ENCODE peak calls at places on chromosomes 4 and X, in six cellular contexts. One of them, this sample, is unnamed.

GRCh38 chr4:147060171-147060931 is 114.7 kb upstream of the TTC29 start:
- DNase-seq in esophagus muscularis mucosa: no peak
- DNase-seq in adrenal gland: no peak
- DNase-seq in hepatocyte: no peak
- DNase-seq in cardiac fibroblast: peak; percentile 59
- DNase-seq in GM06990: no peak
- DNase-seq in this sample: peak; percentile 53

GRCh38 chrX:29797156-29797555 is 418.2 kb upstream of the MAGEB2 start:
- DNase-seq in esophagus muscularis mucosa: no peak
- DNase-seq in adrenal gland: no peak
- DNase-seq in hepatocyte: no peak
- DNase-seq in cardiac fibroblast: no peak
- DNase-seq in GM06990: no peak
- DNase-seq in this sample: no peak

GRCh38 chrX:113300580-113300979 is 459.9 kb upstream of the AMOT start:
- DNase-seq in esophagus muscularis mucosa: no peak
- DNase-seq in adrenal gland: no peak
- DNase-seq in hepatocyte: no peak
- DNase-seq in cardiac fibroblast: no peak
- DNase-seq in GM06990: no peak
- DNase-seq in this sample: no peak

GRCh38 chr4:1002131-1002630 is 9.0 kb upstream of the SLC26A1 start:
- DNase-seq in esophagus muscularis mucosa: no peak
- DNase-seq in adrenal gland: no peak
- DNase-seq in hepatocyte: peak; percentile 82
- DNase-seq in cardiac fibroblast: no peak
- DNase-seq in GM06990: no peak
- DNase-seq in this sample: peak; percentile 34

GRCh38 chr4:1218892-1219552 is 29.9 kb downstream of the CTBP1 start:
- DNase-seq in esophagus muscularis mucosa: no peak
- DNase-seq in adrenal gland: no peak
- DNase-seq in hepatocyte: no peak
- DNase-seq in cardiac fibroblast: no peak
- DNase-seq in GM06990: peak; percentile 83
- DNase-seq in this sample: no peak

GRCh38 chr4:42348692-42349091 is 48.6 kb upstream of the SHISA3 start:
- DNase-seq in esophagus muscularis mucosa: no peak
- DNase-seq in adrenal gland: no peak
- DNase-seq in hepatocyte: no peak
- DNase-seq in cardiac fibroblast: no peak
- DNase-seq in GM06990: no peak
- DNase-seq in this sample: no peak

GRCh38 chr4:14906805-14907204 is 95.5 kb upstream of the CPEB2 start:
- DNase-seq in esophagus muscularis mucosa: no peak
- DNase-seq in adrenal gland: no peak
- DNase-seq in hepatocyte: no peak
- DNase-seq in cardiac fibroblast: no peak
- DNase-seq in GM06990: no peak
- DNase-seq in this sample: no peak

GRCh38 chr4:125084608-125085007 is 230.1 kb upstream of the FAT4 start:
- DNase-seq in esophagus muscularis mucosa: no peak
- DNase-seq in adrenal gland: no peak
- DNase-seq in hepatocyte: no peak
- DNase-seq in cardiac fibroblast: no peak
- DNase-seq in GM06990: no peak
- DNase-seq in this sample: no peak

GRCh38 chrX:18961686-18962085 is 22.2 kb downstream of the PHKA2 start:
- DNase-seq in esophagus muscularis mucosa: no peak
- DNase-seq in adrenal gland: no peak
- DNase-seq in hepatocyte: no peak
- DNase-seq in cardiac fibroblast: peak; percentile 60
- DNase-seq in GM06990: no peak
- DNase-seq in this sample: peak; percentile 67

GRCh38 chr4:24971192-24971591 is 58.4 kb upstream of the CCDC149 start:
- DNase-seq in esophagus muscularis mucosa: no peak
- DNase-seq in adrenal gland: no peak
- DNase-seq in hepatocyte: no peak
- DNase-seq in cardiac fibroblast: no peak
- DNase-seq in GM06990: no peak
- DNase-seq in this sample: no peak

GRCh38 chr4:110091426-110091825 is 107.0 kb downstream of the ELOVL6 start:
- DNase-seq in esophagus muscularis mucosa: no peak
- DNase-seq in adrenal gland: no peak
- DNase-seq in hepatocyte: no peak
- DNase-seq in cardiac fibroblast: peak; percentile 91
- DNase-seq in GM06990: no peak
- DNase-seq in this sample: peak; percentile 85

GRCh38 chr4:150668824-150669223 is 86.9 kb downstream of the MAB21L2 start:
- DNase-seq in esophagus muscularis mucosa: no peak
- DNase-seq in adrenal gland: no peak
- DNase-seq in hepatocyte: no peak
- DNase-seq in cardiac fibroblast: no peak
- DNase-seq in GM06990: no peak
- DNase-seq in this sample: peak; percentile 4
- TF ChIP-seq CTCF in esophagus muscularis mucosa: no peak
- TF ChIP-seq CTCF in adrenal gland: no peak
- TF ChIP-seq CTCF in hepatocyte: no peak
- TF ChIP-seq CTCF in cardiac fibroblast: peak; percentile 1
- TF ChIP-seq CTCF in GM06990: no peak
- TF ChIP-seq CTCF in this sample: no peak

GRCh38 chr4:156733582-156733981 is 238.0 kb downstream of the PDGFC start:
- DNase-seq in esophagus muscularis mucosa: no peak
- DNase-seq in adrenal gland: no peak
- DNase-seq in hepatocyte: no peak
- DNase-seq in cardiac fibroblast: no peak
- DNase-seq in GM06990: no peak
- DNase-seq in this sample: no peak
- H3K4me3 ChIP-seq in esophagus muscularis mucosa: no peak overlapping the region
- H3K4me3 ChIP-seq in adrenal gland: no peak overlapping the region
- H3K4me3 ChIP-seq in hepatocyte: no peak overlapping the region
- H3K4me3 ChIP-seq in cardiac fibroblast: no peak overlapping the region
- H3K4me3 ChIP-seq in GM06990: no peak overlapping the region
- H3K4me3 ChIP-seq in this sample: no peak overlapping the region

GRCh38 chr4:180913750-180914149 is 1329.5 kb upstream of the TENM3 start:
- DNase-seq in esophagus muscularis mucosa: no peak
- DNase-seq in adrenal gland: no peak
- DNase-seq in hepatocyte: no peak
- DNase-seq in cardiac fibroblast: no peak
- DNase-seq in GM06990: no peak
- DNase-seq in this sample: peak; percentile 0

DNA sequence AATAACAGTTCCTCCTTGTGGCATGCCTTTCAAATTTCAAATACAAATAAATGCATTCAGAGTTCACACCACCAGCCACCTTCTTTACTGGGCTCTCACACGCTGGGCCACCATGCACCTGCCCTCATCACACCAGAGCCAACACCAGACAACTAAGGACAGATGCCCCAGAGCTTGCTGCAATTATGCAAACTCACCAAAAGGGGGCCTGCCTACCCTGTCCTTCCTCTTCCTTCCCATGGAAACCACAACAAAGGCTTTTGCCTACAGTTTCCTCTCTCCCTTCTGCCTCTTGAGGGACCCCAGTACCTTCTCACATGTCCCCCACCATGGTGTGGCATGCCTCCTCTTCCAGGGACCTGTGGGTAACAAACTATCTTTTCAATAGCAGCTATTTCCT is 1333.9 kb upstream of the TENM3 start:
- DNase-seq in esophagus muscularis mucosa: no peak
- DNase-seq in adrenal gland: no peak
- DNase-seq in hepatocyte: peak; percentile 7
- DNase-seq in cardiac fibroblast: no peak
- DNase-seq in GM06990: no peak
- DNase-seq in this sample: peak; percentile 4
- TF ChIP-seq CTCF in esophagus muscularis mucosa: no peak
- TF ChIP-seq CTCF in adrenal gland: no peak
- TF ChIP-seq CTCF in hepatocyte: peak; percentile 15
- TF ChIP-seq CTCF in cardiac fibroblast: no peak
- TF ChIP-seq CTCF in GM06990: no peak
- TF ChIP-seq CTCF in this sample: peak; percentile 18

DNA sequence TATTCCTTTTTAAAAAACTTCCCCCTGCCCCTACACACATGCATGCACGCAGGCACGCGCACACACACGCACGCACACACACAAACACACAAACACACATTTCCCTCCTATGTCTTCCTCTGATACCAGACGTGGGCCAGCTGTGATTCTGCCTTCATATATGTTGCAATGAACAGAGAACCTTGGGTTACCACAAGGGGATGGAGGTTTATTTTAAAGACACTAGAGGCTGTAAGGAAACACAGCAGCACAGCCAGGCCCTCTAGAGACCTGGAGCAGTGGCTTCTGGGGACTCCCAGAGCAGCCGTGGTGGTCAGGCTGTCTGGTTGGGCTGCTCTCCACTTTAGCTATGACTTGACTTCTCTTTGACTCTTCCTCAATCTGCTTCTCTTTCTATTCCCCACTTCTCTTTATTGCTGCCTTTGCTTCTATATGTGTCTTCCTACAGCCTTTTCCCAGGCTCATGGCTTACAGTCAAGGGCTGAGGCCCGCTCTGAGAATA is 3.2 kb upstream of the TLR10 start:
- DNase-seq in esophagus muscularis mucosa: no peak
- DNase-seq in adrenal gland: peak; percentile 60
- DNase-seq in hepatocyte: no peak
- DNase-seq in cardiac fibroblast: no peak
- DNase-seq in GM06990: peak; percentile 79
- DNase-seq in this sample: no peak
- H3K4me3 ChIP-seq in esophagus muscularis mucosa: no peak overlapping the region
- H3K4me3 ChIP-seq in adrenal gland: no peak overlapping the region
- H3K4me3 ChIP-seq in hepatocyte: no peak overlapping the region
- H3K4me3 ChIP-seq in cardiac fibroblast: no peak overlapping the region
- H3K4me3 ChIP-seq in GM06990: no peak overlapping the region
- H3K4me3 ChIP-seq in this sample: no peak overlapping the region

GRCh38 chr4:31045724-31046318 is 325.7 kb downstream of the PCDH7 start:
- DNase-seq in esophagus muscularis mucosa: no peak
- DNase-seq in adrenal gland: no peak
- DNase-seq in hepatocyte: peak; percentile 32
- DNase-seq in cardiac fibroblast: peak; percentile 32
- DNase-seq in GM06990: no peak
- DNase-seq in this sample: peak; percentile 62
- TF ChIP-seq CTCF in esophagus muscularis mucosa: peak; percentile 28
- TF ChIP-seq CTCF in adrenal gland: no peak
- TF ChIP-seq CTCF in hepatocyte: peak; percentile 58
- TF ChIP-seq CTCF in cardiac fibroblast: peak; percentile 42
- TF ChIP-seq CTCF in GM06990: peak; percentile 24
- TF ChIP-seq CTCF in this sample: peak; percentile 66

GRCh38 chr4:76732246-76732645 is 165.7 kb downstream of the SOWAHB start:
- DNase-seq in esophagus muscularis mucosa: no peak
- DNase-seq in adrenal gland: no peak
- DNase-seq in hepatocyte: no peak
- DNase-seq in cardiac fibroblast: no peak
- DNase-seq in GM06990: no peak
- DNase-seq in this sample: no peak
- H3K4me3 ChIP-seq in esophagus muscularis mucosa: no peak overlapping the region
- H3K4me3 ChIP-seq in adrenal gland: no peak overlapping the region
- H3K4me3 ChIP-seq in hepatocyte: no peak overlapping the region
- H3K4me3 ChIP-seq in cardiac fibroblast: no peak overlapping the region
- H3K4me3 ChIP-seq in GM06990: no peak overlapping the region
- H3K4me3 ChIP-seq in this sample: no peak overlapping the region

GRCh38 chr4:74674750-74675149 is 119.6 kb downstream of the BTC start:
- DNase-seq in esophagus muscularis mucosa: no peak
- DNase-seq in adrenal gland: no peak
- DNase-seq in hepatocyte: no peak
- DNase-seq in cardiac fibroblast: peak; percentile 15
- DNase-seq in GM06990: no peak
- DNase-seq in this sample: peak; percentile 34
- TF ChIP-seq CTCF in esophagus muscularis mucosa: no peak
- TF ChIP-seq CTCF in adrenal gland: no peak
- TF ChIP-seq CTCF in hepatocyte: no peak
- TF ChIP-seq CTCF in cardiac fibroblast: no peak
- TF ChIP-seq CTCF in GM06990: no peak
- TF ChIP-seq CTCF in this sample: no peak

GRCh38 chrX:149841929-149842328 is 39.1 kb upstream of the MAGEA8 start:
- DNase-seq in esophagus muscularis mucosa: no peak
- DNase-seq in adrenal gland: no peak
- DNase-seq in hepatocyte: no peak
- DNase-seq in cardiac fibroblast: no peak
- DNase-seq in GM06990: no peak
- DNase-seq in this sample: no peak
- H3K4me3 ChIP-seq in esophagus muscularis mucosa: no peak overlapping the region
- H3K4me3 ChIP-seq in adrenal gland: no peak overlapping the region
- H3K4me3 ChIP-seq in hepatocyte: no peak overlapping the region
- H3K4me3 ChIP-seq in cardiac fibroblast: no peak overlapping the region
- H3K4me3 ChIP-seq in GM06990: no peak overlapping the region
- H3K4me3 ChIP-seq in this sample: no peak overlapping the region

GRCh38 chr4:66569228-66569627 is 898.9 kb upstream of the EPHA5 start:
- DNase-seq in esophagus muscularis mucosa: no peak
- DNase-seq in adrenal gland: no peak
- DNase-seq in hepatocyte: no peak
- DNase-seq in cardiac fibroblast: no peak
- DNase-seq in GM06990: no peak
- DNase-seq in this sample: no peak
- TF ChIP-seq CTCF in esophagus muscularis mucosa: no peak
- TF ChIP-seq CTCF in adrenal gland: no peak
- TF ChIP-seq CTCF in hepatocyte: no peak
- TF ChIP-seq CTCF in cardiac fibroblast: no peak
- TF ChIP-seq CTCF in GM06990: no peak
- TF ChIP-seq CTCF in this sample: no peak

This sample was measured in choroid plexus epithelial cell.